ENCODE peak calls at places on chromosomes 6 and 20, in eight cellular contexts. Y is iPS DF 19.7; N is activated CD4-positive, alpha-beta memory T cell treated with anti-CD3 and anti-CD28 coated beads for 36 hours; C is psoas muscle; X is amygdala; J is head of caudate nucleus; U is effector memory CD4-positive, alpha-beta T cell; Z is cardiac muscle cell. D is an unnamed sample.

GRCh38 chr6:41935685-41936072 is 5.9 kb downstream of the CCND3 start:
- DNase-seq in Y (no peak), N (no peak), C (no peak), X (no peak), J (no peak), U (no peak), Z (no peak), D (no peak)

GRCh38 chr6:69866351-69867074 is at the start of gene COL19A1:
- DNase-seq in Y (no peak), N (peak), C (peak), X (no peak), J (no peak), U (no peak), Z (peak), D (no peak)

GRCh38 chr6:37283268-37283667 is 25.3 kb upstream of the TMEM217 start:
- DNase-seq in Y (no peak), N (no peak), C (no peak), X (peak), J (no peak), U (no peak), Z (no peak), D (no peak)

GRCh38 chr6:12160350-12160749 is 129.8 kb upstream of the EDN1 start:
- DNase-seq in Y (no peak), N (no peak), C (no peak), X (no peak), J (no peak), U (no peak), Z (no peak), D (no peak)

GRCh38 chr6:109979033-109979921 is 1.2 kb downstream of the GPR6 start:
- DNase-seq in Y (no peak), N (no peak), C (no peak), X (no peak), J (peak), U (no peak), Z (peak), D (no peak)

GRCh38 chr6:156016186-156016976 is 560.7 kb upstream of the NOX3 start:
- DNase-seq in Y (no peak), N (no peak), C (no peak), X (no peak), J (no peak), U (no peak), Z (no peak), D (no peak)

GRCh38 chr6:150922137-150922536 is 56.6 kb downstream of the MTHFD1L start:
- DNase-seq in Y (no peak), N (no peak), C (no peak), X (no peak), J (no peak), U (no peak), Z (no peak), D (no peak)

GRCh38 chr20:63895886-63896135 is 885 bp downstream of the DNAJC5 start:
- DNase-seq in Y (no peak), N (no peak), C (no peak), X (no peak), J (no peak), U (no peak), Z (no peak), D (no peak)

GRCh38 chr6:18498408-18498807 is 111.3 kb downstream of the RNF144B start:
- DNase-seq in Y (no peak), N (no peak), C (no peak), X (no peak), J (no peak), U (no peak), Z (no peak), D (no peak)

GRCh38 chr6:140366991-140367390 is 992.5 kb upstream of the CITED2 start:
- DNase-seq in Y (no peak), N (no peak), C (no peak), X (no peak), J (no peak), U (no peak), Z (no peak), D (no peak)